ENCODE peak calls at places on chromosomes 6 and 20, in seven cellular contexts. One of them, this sample, is unnamed.

GRCh38 chr6:52543729-52544324 is 33.0 kb downstream of the TRAM2 start:
- DNase-seq in thoracic aorta: no peak
- DNase-seq in CD8-positive, alpha-beta T cell: no peak
- DNase-seq in fibroblast of villous mesenchyme: peak
- DNase-seq in upper lobe of left lung: no peak
- DNase-seq in fibroblast of lung: peak
- DNase-seq in thyroid gland: no peak
- DNase-seq in this sample: no peak

GRCh38 chr6:168355716-168356522 is 36.3 kb upstream of the DACT2 start:
- DNase-seq in thoracic aorta: no peak
- DNase-seq in CD8-positive, alpha-beta T cell: no peak
- DNase-seq in fibroblast of villous mesenchyme: peak
- DNase-seq in upper lobe of left lung: peak
- DNase-seq in fibroblast of lung: no peak
- DNase-seq in thyroid gland: peak
- DNase-seq in this sample: peak

GRCh38 chr6:156440688-156441087 is 336.5 kb upstream of the ARID1B start:
- DNase-seq in thoracic aorta: no peak
- DNase-seq in CD8-positive, alpha-beta T cell: no peak
- DNase-seq in fibroblast of villous mesenchyme: no peak
- DNase-seq in upper lobe of left lung: no peak
- DNase-seq in fibroblast of lung: no peak
- DNase-seq in thyroid gland: no peak
- DNase-seq in this sample: no peak

GRCh38 chr6:7235712-7236311 is 77.2 kb downstream of the SSR1 start:
- DNase-seq in thoracic aorta: no peak
- DNase-seq in CD8-positive, alpha-beta T cell: no peak
- DNase-seq in fibroblast of villous mesenchyme: no peak
- DNase-seq in upper lobe of left lung: no peak
- DNase-seq in fibroblast of lung: no peak
- DNase-seq in thyroid gland: peak
- DNase-seq in this sample: no peak

GRCh38 chr6:106089981-106090380 is 3.8 kb downstream of the PRDM1 start:
- DNase-seq in thoracic aorta: no peak
- DNase-seq in CD8-positive, alpha-beta T cell: no peak
- DNase-seq in fibroblast of villous mesenchyme: peak
- DNase-seq in upper lobe of left lung: no peak
- DNase-seq in fibroblast of lung: peak
- DNase-seq in thyroid gland: no peak
- DNase-seq in this sample: no peak

GRCh38 chr6:153032255-153032882 is 29.9 kb upstream of the MTRF1L start:
- DNase-seq in thoracic aorta: no peak
- DNase-seq in CD8-positive, alpha-beta T cell: no peak
- DNase-seq in fibroblast of villous mesenchyme: peak
- DNase-seq in upper lobe of left lung: no peak
- DNase-seq in fibroblast of lung: peak
- DNase-seq in thyroid gland: no peak
- DNase-seq in this sample: no peak

GRCh38 chr6:28542440-28543293 is 17.0 kb downstream of the GPX5 start:
- DNase-seq in thoracic aorta: no peak
- DNase-seq in CD8-positive, alpha-beta T cell: peak
- DNase-seq in fibroblast of villous mesenchyme: peak
- DNase-seq in upper lobe of left lung: no peak
- DNase-seq in fibroblast of lung: peak
- DNase-seq in thyroid gland: peak
- DNase-seq in this sample: peak

GRCh38 chr6:11432713-11433450 is 104.7 kb upstream of the TMEM170B start:
- DNase-seq in thoracic aorta: no peak
- DNase-seq in CD8-positive, alpha-beta T cell: no peak
- DNase-seq in fibroblast of villous mesenchyme: peak
- DNase-seq in upper lobe of left lung: no peak
- DNase-seq in fibroblast of lung: peak
- DNase-seq in thyroid gland: no peak
- DNase-seq in this sample: no peak

GRCh38 chr6:120869397-120869796 is 464.9 kb downstream of the TBC1D32 start:
- DNase-seq in thoracic aorta: no peak
- DNase-seq in CD8-positive, alpha-beta T cell: no peak
- DNase-seq in fibroblast of villous mesenchyme: no peak
- DNase-seq in upper lobe of left lung: no peak
- DNase-seq in fibroblast of lung: no peak
- DNase-seq in thyroid gland: no peak
- DNase-seq in this sample: peak

GRCh38 chr6:168645326-168645725 is 204.3 kb downstream of the SMOC2 start:
- DNase-seq in thoracic aorta: no peak
- DNase-seq in CD8-positive, alpha-beta T cell: no peak
- DNase-seq in fibroblast of villous mesenchyme: no peak
- DNase-seq in upper lobe of left lung: no peak
- DNase-seq in fibroblast of lung: no peak
- DNase-seq in thyroid gland: no peak
- DNase-seq in this sample: no peak

GRCh38 chr6:161010418-161010817 is 18.8 kb downstream of the MAP3K4 start:
- DNase-seq in thoracic aorta: no peak
- DNase-seq in CD8-positive, alpha-beta T cell: no peak
- DNase-seq in fibroblast of villous mesenchyme: peak
- DNase-seq in upper lobe of left lung: no peak
- DNase-seq in fibroblast of lung: peak
- DNase-seq in thyroid gland: no peak
- DNase-seq in this sample: no peak

GRCh38 chr6:1239805-1240204 is 72.1 kb upstream of the FOXQ1 start:
- DNase-seq in thoracic aorta: no peak
- DNase-seq in CD8-positive, alpha-beta T cell: no peak
- DNase-seq in fibroblast of villous mesenchyme: no peak
- DNase-seq in upper lobe of left lung: no peak
- DNase-seq in fibroblast of lung: no peak
- DNase-seq in thyroid gland: no peak
- DNase-seq in this sample: no peak

DNA sequence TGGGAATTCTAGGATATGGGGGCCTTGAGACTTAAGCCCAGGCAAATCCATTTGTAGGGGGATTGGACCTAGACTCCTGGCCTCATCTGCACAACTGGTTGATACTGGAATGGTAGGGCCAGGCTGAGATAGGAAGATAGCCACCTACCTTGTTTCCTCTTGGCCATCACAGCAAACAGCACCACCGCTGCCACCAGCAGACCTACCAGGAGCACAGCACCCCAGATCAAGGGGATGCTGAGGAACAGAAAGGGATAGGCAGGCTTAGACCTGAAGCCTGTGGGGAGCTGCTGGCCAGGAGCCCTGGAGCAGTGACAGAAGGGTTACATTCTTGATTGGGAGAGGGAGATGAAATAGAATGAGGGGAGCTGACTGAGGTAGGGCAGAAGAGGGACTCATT is 3.5 kb downstream of the TREML1 start:
- DNase-seq in thoracic aorta: no peak
- DNase-seq in CD8-positive, alpha-beta T cell: no peak
- DNase-seq in fibroblast of villous mesenchyme: no peak
- DNase-seq in upper lobe of left lung: no peak
- DNase-seq in fibroblast of lung: no peak
- DNase-seq in thyroid gland: no peak
- DNase-seq in this sample: no peak
- TF ChIP-seq CTCF in thoracic aorta: no peak
- TF ChIP-seq CTCF in CD8-positive, alpha-beta T cell: no peak
- TF ChIP-seq CTCF in fibroblast of villous mesenchyme: no peak
- TF ChIP-seq CTCF in upper lobe of left lung: no peak
- TF ChIP-seq CTCF in fibroblast of lung: no peak
- TF ChIP-seq CTCF in thyroid gland: no peak
- TF ChIP-seq CTCF in this sample: no peak

DNA sequence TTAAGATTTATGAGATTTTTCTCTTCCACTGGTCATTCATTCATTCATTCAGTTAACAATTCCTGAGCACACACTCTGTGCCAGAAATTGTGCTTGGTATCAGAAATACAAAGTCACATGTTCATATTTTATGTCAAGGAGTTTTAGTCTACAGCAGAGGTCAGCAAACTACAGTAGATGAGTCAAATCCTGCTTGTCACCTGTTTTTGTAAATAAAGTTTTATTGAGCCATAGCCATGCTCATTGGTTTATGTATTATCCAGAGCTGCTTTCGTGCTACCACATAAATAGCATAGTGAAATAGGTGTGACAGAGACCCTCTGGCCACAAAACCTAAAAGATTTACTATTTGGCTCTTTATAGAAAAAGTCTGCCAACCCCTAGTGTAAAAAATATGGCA is 46.8 kb downstream of the THEMIS start:
- DNase-seq in thoracic aorta: no peak
- DNase-seq in CD8-positive, alpha-beta T cell: no peak
- DNase-seq in fibroblast of villous mesenchyme: no peak
- DNase-seq in upper lobe of left lung: no peak
- DNase-seq in fibroblast of lung: no peak
- DNase-seq in thyroid gland: no peak
- DNase-seq in this sample: no peak
- TF ChIP-seq CTCF in thoracic aorta: no peak
- TF ChIP-seq CTCF in CD8-positive, alpha-beta T cell: no peak
- TF ChIP-seq CTCF in fibroblast of villous mesenchyme: no peak
- TF ChIP-seq CTCF in upper lobe of left lung: no peak
- TF ChIP-seq CTCF in fibroblast of lung: no peak
- TF ChIP-seq CTCF in thyroid gland: no peak
- TF ChIP-seq CTCF in this sample: no peak

DNA sequence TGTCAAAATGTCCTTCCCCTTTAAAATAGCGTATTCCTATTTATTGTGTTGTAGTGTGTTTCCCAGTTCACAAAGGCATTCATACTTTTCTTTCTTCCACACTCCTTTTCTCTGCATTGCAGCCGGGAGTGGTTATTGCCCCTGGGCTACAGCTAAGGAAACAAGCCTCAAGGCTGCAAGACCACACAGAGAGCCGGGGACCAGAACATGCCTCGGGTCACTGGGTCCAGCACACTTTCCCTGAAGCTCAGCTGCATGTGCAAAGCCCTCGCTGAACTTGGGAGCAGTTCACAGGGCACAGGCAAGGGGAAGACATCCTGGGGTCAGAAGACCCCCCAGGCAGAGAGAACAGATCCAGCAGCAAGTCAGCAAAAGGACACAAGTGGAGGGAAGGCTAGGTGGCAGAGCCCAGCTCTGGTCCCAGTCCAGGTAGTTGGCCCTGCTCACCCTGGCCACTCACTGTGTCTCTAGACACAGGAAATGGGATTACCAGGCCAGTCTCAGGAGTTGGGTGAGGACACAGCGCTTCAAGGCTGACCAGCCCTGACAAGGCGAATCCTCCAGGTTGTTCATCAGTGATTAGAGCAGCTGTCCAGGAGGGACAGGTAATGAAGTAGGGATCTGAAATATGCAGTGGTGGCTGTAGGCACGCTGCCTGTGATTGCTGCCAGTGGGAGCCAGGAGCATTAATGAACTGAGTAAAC is 118.2 kb downstream of the CD83 start:
- DNase-seq in thoracic aorta: no peak
- DNase-seq in CD8-positive, alpha-beta T cell: no peak
- DNase-seq in fibroblast of villous mesenchyme: no peak
- DNase-seq in upper lobe of left lung: no peak
- DNase-seq in fibroblast of lung: no peak
- DNase-seq in thyroid gland: no peak
- DNase-seq in this sample: no peak
- TF ChIP-seq CTCF in thoracic aorta: no peak
- TF ChIP-seq CTCF in CD8-positive, alpha-beta T cell: no peak
- TF ChIP-seq CTCF in fibroblast of villous mesenchyme: no peak
- TF ChIP-seq CTCF in upper lobe of left lung: no peak
- TF ChIP-seq CTCF in fibroblast of lung: no peak
- TF ChIP-seq CTCF in thyroid gland: no peak
- TF ChIP-seq CTCF in this sample: no peak

DNA sequence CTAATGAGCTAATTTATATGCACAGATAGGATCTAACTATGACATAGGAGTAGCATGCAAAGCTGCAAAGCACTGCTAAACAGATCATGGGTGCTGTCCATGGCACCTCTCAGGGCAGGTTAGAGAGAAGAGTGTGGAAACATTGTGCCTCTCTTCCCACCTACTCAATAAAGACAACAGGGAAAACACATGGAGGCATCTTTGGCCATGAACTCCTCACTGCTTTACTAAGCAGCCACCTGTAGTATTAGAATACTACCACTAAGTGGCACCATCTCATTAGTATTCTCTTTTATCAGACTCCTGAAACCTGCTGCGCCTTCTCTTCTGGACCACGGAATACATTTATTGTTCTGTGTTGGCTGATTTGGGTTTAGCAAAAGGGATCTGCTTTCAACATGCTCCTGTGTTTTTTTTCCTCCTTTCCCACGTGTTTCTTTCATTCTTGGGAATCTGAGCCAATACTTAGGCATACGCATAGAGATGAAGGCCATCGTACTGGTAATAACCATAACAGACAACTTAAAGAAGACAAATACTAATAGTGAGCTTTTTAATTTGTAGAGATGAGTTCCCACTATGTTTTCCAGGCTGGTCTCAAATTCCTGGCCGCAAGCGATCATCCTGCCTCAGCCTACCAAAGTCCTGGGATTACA is 9.4 kb upstream of the HDDC2 start:
- DNase-seq in thoracic aorta: no peak
- DNase-seq in CD8-positive, alpha-beta T cell: no peak
- DNase-seq in fibroblast of villous mesenchyme: peak
- DNase-seq in upper lobe of left lung: no peak
- DNase-seq in fibroblast of lung: peak
- DNase-seq in thyroid gland: peak
- DNase-seq in this sample: no peak
- TF ChIP-seq CTCF in thoracic aorta: peak
- TF ChIP-seq CTCF in CD8-positive, alpha-beta T cell: peak
- TF ChIP-seq CTCF in fibroblast of villous mesenchyme: peak
- TF ChIP-seq CTCF in upper lobe of left lung: peak
- TF ChIP-seq CTCF in fibroblast of lung: peak
- TF ChIP-seq CTCF in thyroid gland: peak
- TF ChIP-seq CTCF in this sample: peak

GRCh38 chr20:5143856-5144255 is 17.0 kb downstream of the CDS2 start:
- DNase-seq in thoracic aorta: no peak
- DNase-seq in CD8-positive, alpha-beta T cell: no peak
- DNase-seq in fibroblast of villous mesenchyme: no peak
- DNase-seq in upper lobe of left lung: no peak
- DNase-seq in fibroblast of lung: no peak
- DNase-seq in thyroid gland: no peak
- DNase-seq in this sample: no peak

GRCh38 chr20:5140195-5140594 is 13.4 kb downstream of the CDS2 start:
- DNase-seq in thoracic aorta: no peak
- DNase-seq in CD8-positive, alpha-beta T cell: no peak
- DNase-seq in fibroblast of villous mesenchyme: no peak
- DNase-seq in upper lobe of left lung: no peak
- DNase-seq in fibroblast of lung: no peak
- DNase-seq in thyroid gland: no peak
- DNase-seq in this sample: no peak

GRCh38 chr20:5145365-5146301 is 18.8 kb downstream of the CDS2 start:
- DNase-seq in thoracic aorta: no peak
- DNase-seq in CD8-positive, alpha-beta T cell: no peak
- DNase-seq in fibroblast of villous mesenchyme: peak
- DNase-seq in upper lobe of left lung: no peak
- DNase-seq in fibroblast of lung: peak
- DNase-seq in thyroid gland: no peak
- DNase-seq in this sample: no peak

GRCh38 chr20:5146302-5146653 is 19.5 kb downstream of the CDS2 start:
- DNase-seq in thoracic aorta: no peak
- DNase-seq in CD8-positive, alpha-beta T cell: no peak
- DNase-seq in fibroblast of villous mesenchyme: peak
- DNase-seq in upper lobe of left lung: no peak
- DNase-seq in fibroblast of lung: no peak
- DNase-seq in thyroid gland: no peak
- DNase-seq in this sample: no peak

GRCh38 chr20:5141615-5142014 is 14.8 kb downstream of the CDS2 start:
- DNase-seq in thoracic aorta: no peak
- DNase-seq in CD8-positive, alpha-beta T cell: no peak
- DNase-seq in fibroblast of villous mesenchyme: no peak
- DNase-seq in upper lobe of left lung: no peak
- DNase-seq in fibroblast of lung: peak
- DNase-seq in thyroid gland: no peak
- DNase-seq in this sample: no peak
- TF ChIP-seq CTCF in thoracic aorta: no peak
- TF ChIP-seq CTCF in CD8-positive, alpha-beta T cell: no peak
- TF ChIP-seq CTCF in fibroblast of villous mesenchyme: no peak
- TF ChIP-seq CTCF in upper lobe of left lung: no peak
- TF ChIP-seq CTCF in fibroblast of lung: no peak
- TF ChIP-seq CTCF in thyroid gland: no peak
- TF ChIP-seq CTCF in this sample: no peak

GRCh38 chr6:166512567-166512966 is 73.9 kb downstream of the RAMACL start:
- DNase-seq in thoracic aorta: no peak
- DNase-seq in CD8-positive, alpha-beta T cell: peak
- DNase-seq in fibroblast of villous mesenchyme: no peak
- DNase-seq in upper lobe of left lung: no peak
- DNase-seq in fibroblast of lung: no peak
- DNase-seq in thyroid gland: no peak
- DNase-seq in this sample: no peak
- TF ChIP-seq CTCF in thoracic aorta: no peak
- TF ChIP-seq CTCF in CD8-positive, alpha-beta T cell: no peak
- TF ChIP-seq CTCF in fibroblast of villous mesenchyme: no peak
- TF ChIP-seq CTCF in upper lobe of left lung: no peak
- TF ChIP-seq CTCF in fibroblast of lung: no peak
- TF ChIP-seq CTCF in thyroid gland: no peak
- TF ChIP-seq CTCF in this sample: no peak